ENCODE peak calls at places on chromosomes 3 and 15, in nine cellular contexts. One of them, this sample, is unnamed.
A peak's percentile ranks its signal among the peaks of the same experiment; 100 is the strongest.

GRCh38 chr3:8450618-8451017 is 51.0 kb upstream of the LMCD1 start:
- DNase-seq in SJSA1: no peak
- DNase-seq in CD4-positive, alpha-beta memory T cell: no peak
- DNase-seq in CD4-positive, CD25-positive, alpha-beta regulatory T cell: no peak
- DNase-seq in RWPE1: no peak
- DNase-seq in A673: no peak
- DNase-seq in CD4-positive, alpha-beta T cell: no peak
- DNase-seq in lower lobe of right lung: no peak
- DNase-seq in tibial nerve: no peak
- DNase-seq in this sample: no peak

GRCh38 chr15:41881925-41882688 is 11.7 kb downstream of the SPTBN5 start:
- DNase-seq in RWPE1: no peak
- DNase-seq in CD4-positive, alpha-beta T cell: no peak
- DNase-seq in A673: no peak
- DNase-seq in lower lobe of right lung: no peak
- DNase-seq in CD4-positive, CD25-positive, alpha-beta regulatory T cell: no peak
- DNase-seq in CD4-positive, alpha-beta memory T cell: no peak
- DNase-seq in tibial nerve: no peak
- DNase-seq in SJSA1: no peak
- DNase-seq in this sample: no peak

GRCh38 chr15:87610366-87610765 is 646.2 kb downstream of the NTRK3 start:
- DNase-seq in RWPE1: no peak
- DNase-seq in tibial nerve: no peak
- DNase-seq in CD4-positive, CD25-positive, alpha-beta regulatory T cell: no peak
- DNase-seq in CD4-positive, alpha-beta memory T cell: no peak
- DNase-seq in A673: no peak
- DNase-seq in lower lobe of right lung: no peak
- DNase-seq in CD4-positive, alpha-beta T cell: no peak
- DNase-seq in SJSA1: no peak
- DNase-seq in this sample: no peak

GRCh38 chr3:57661404-57661803 is 31.5 kb downstream of the DENND6A start:
- DNase-seq in CD4-positive, CD25-positive, alpha-beta regulatory T cell: no peak
- DNase-seq in RWPE1: no peak
- DNase-seq in A673: no peak
- DNase-seq in CD4-positive, alpha-beta memory T cell: no peak
- DNase-seq in SJSA1: no peak
- DNase-seq in CD4-positive, alpha-beta T cell: no peak
- DNase-seq in lower lobe of right lung: no peak
- DNase-seq in tibial nerve: no peak
- DNase-seq in this sample: no peak

GRCh38 chr15:73305331-73306211 is 63.2 kb downstream of the HCN4 start:
- DNase-seq in CD4-positive, CD25-positive, alpha-beta regulatory T cell: peak; percentile 65
- DNase-seq in CD4-positive, alpha-beta memory T cell: no peak
- DNase-seq in SJSA1: peak; percentile 29
- DNase-seq in CD4-positive, alpha-beta T cell: no peak
- DNase-seq in lower lobe of right lung: no peak
- DNase-seq in RWPE1: peak; percentile 74
- DNase-seq in tibial nerve: no peak
- DNase-seq in A673: peak; percentile 71
- DNase-seq in this sample: peak; percentile 30

GRCh38 chr3:173732237-173732636 is 334.7 kb downstream of the NLGN1 start:
- DNase-seq in CD4-positive, alpha-beta memory T cell: no peak
- DNase-seq in CD4-positive, CD25-positive, alpha-beta regulatory T cell: no peak
- DNase-seq in A673: no peak
- DNase-seq in CD4-positive, alpha-beta T cell: no peak
- DNase-seq in lower lobe of right lung: no peak
- DNase-seq in tibial nerve: no peak
- DNase-seq in RWPE1: no peak
- DNase-seq in SJSA1: no peak
- DNase-seq in this sample: no peak

GRCh38 chr3:60160792-60161175 is 1090.5 kb downstream of the FHIT start:
- DNase-seq in A673: no peak
- DNase-seq in CD4-positive, alpha-beta memory T cell: no peak
- DNase-seq in RWPE1: no peak
- DNase-seq in CD4-positive, CD25-positive, alpha-beta regulatory T cell: no peak
- DNase-seq in lower lobe of right lung: no peak
- DNase-seq in SJSA1: no peak
- DNase-seq in CD4-positive, alpha-beta T cell: no peak
- DNase-seq in tibial nerve: no peak
- DNase-seq in this sample: no peak

GRCh38 chr15:72197460-72198409 is at the start of gene GRAMD2A:
- DNase-seq in CD4-positive, CD25-positive, alpha-beta regulatory T cell: no peak
- DNase-seq in tibial nerve: no peak
- DNase-seq in SJSA1: peak; percentile 20
- DNase-seq in CD4-positive, alpha-beta T cell: no peak
- DNase-seq in A673: peak; percentile 46
- DNase-seq in RWPE1: peak; percentile 96
- DNase-seq in lower lobe of right lung: peak; percentile 72
- DNase-seq in CD4-positive, alpha-beta memory T cell: no peak
- DNase-seq in this sample: no peak

GRCh38 chr15:71278989-71279756 is 163.9 kb downstream of the THSD4 start:
- DNase-seq in CD4-positive, alpha-beta memory T cell: no peak
- DNase-seq in tibial nerve: peak; percentile 91
- DNase-seq in SJSA1: no peak
- DNase-seq in A673: peak; percentile 82
- DNase-seq in RWPE1: peak; percentile 84
- DNase-seq in CD4-positive, alpha-beta T cell: no peak
- DNase-seq in CD4-positive, CD25-positive, alpha-beta regulatory T cell: no peak
- DNase-seq in lower lobe of right lung: peak; percentile 55
- DNase-seq in this sample: no peak

GRCh38 chr15:90607361-90607760 is 77.6 kb downstream of the CRTC3 start:
- DNase-seq in RWPE1: no peak
- DNase-seq in tibial nerve: no peak
- DNase-seq in CD4-positive, alpha-beta T cell: no peak
- DNase-seq in SJSA1: no peak
- DNase-seq in CD4-positive, alpha-beta memory T cell: no peak
- DNase-seq in CD4-positive, CD25-positive, alpha-beta regulatory T cell: no peak
- DNase-seq in A673: no peak
- DNase-seq in lower lobe of right lung: no peak
- DNase-seq in this sample: no peak

GRCh38 chr3:138941259-138941885 is 5.6 kb downstream of the FOXL2 start:
- DNase-seq in CD4-positive, alpha-beta T cell: no peak
- DNase-seq in tibial nerve: no peak
- DNase-seq in SJSA1: peak; percentile 24
- DNase-seq in lower lobe of right lung: no peak
- DNase-seq in A673: peak; percentile 65
- DNase-seq in CD4-positive, alpha-beta memory T cell: no peak
- DNase-seq in CD4-positive, CD25-positive, alpha-beta regulatory T cell: peak; percentile 42
- DNase-seq in RWPE1: no peak
- DNase-seq in this sample: no peak

GRCh38 chr3:114213262-114213668 is 24.1 kb downstream of the ZNF80 start:
- DNase-seq in CD4-positive, alpha-beta memory T cell: no peak
- DNase-seq in RWPE1: no peak
- DNase-seq in CD4-positive, alpha-beta T cell: no peak
- DNase-seq in SJSA1: peak; percentile 1
- DNase-seq in A673: no peak
- DNase-seq in tibial nerve: no peak
- DNase-seq in CD4-positive, CD25-positive, alpha-beta regulatory T cell: no peak
- DNase-seq in lower lobe of right lung: no peak
- DNase-seq in this sample: no peak

GRCh38 chr15:32898414-32898813 is 180.6 kb downstream of the GREM1 start:
- DNase-seq in CD4-positive, alpha-beta memory T cell: no peak
- DNase-seq in lower lobe of right lung: no peak
- DNase-seq in A673: no peak
- DNase-seq in SJSA1: no peak
- DNase-seq in CD4-positive, CD25-positive, alpha-beta regulatory T cell: no peak
- DNase-seq in RWPE1: no peak
- DNase-seq in CD4-positive, alpha-beta T cell: no peak
- DNase-seq in tibial nerve: no peak
- DNase-seq in this sample: no peak

GRCh38 chr15:63056843-63057242 is 14.3 kb downstream of the TPM1 start:
- DNase-seq in A673: no peak
- DNase-seq in lower lobe of right lung: no peak
- DNase-seq in SJSA1: peak; percentile 16
- DNase-seq in RWPE1: no peak
- DNase-seq in CD4-positive, alpha-beta memory T cell: no peak
- DNase-seq in CD4-positive, CD25-positive, alpha-beta regulatory T cell: no peak
- DNase-seq in tibial nerve: no peak
- DNase-seq in CD4-positive, alpha-beta T cell: no peak
- DNase-seq in this sample: no peak

GRCh38 chr15:96274698-96275097 is 55.8 kb upstream of the NR2F2 start:
- DNase-seq in SJSA1: peak; percentile 71
- DNase-seq in CD4-positive, alpha-beta T cell: no peak
- DNase-seq in tibial nerve: no peak
- DNase-seq in CD4-positive, CD25-positive, alpha-beta regulatory T cell: no peak
- DNase-seq in RWPE1: peak; percentile 24
- DNase-seq in lower lobe of right lung: no peak
- DNase-seq in CD4-positive, alpha-beta memory T cell: no peak
- DNase-seq in A673: no peak
- DNase-seq in this sample: no peak

GRCh38 chr3:174276826-174277225 is 582.3 kb upstream of the NAALADL2 start:
- DNase-seq in CD4-positive, alpha-beta T cell: no peak
- DNase-seq in SJSA1: no peak
- DNase-seq in A673: no peak
- DNase-seq in RWPE1: no peak
- DNase-seq in CD4-positive, CD25-positive, alpha-beta regulatory T cell: no peak
- DNase-seq in CD4-positive, alpha-beta memory T cell: no peak
- DNase-seq in lower lobe of right lung: no peak
- DNase-seq in tibial nerve: no peak
- DNase-seq in this sample: no peak

GRCh38 chr3:186189492-186189891 is 80.6 kb upstream of the ETV5 start:
- DNase-seq in A673: no peak
- DNase-seq in RWPE1: no peak
- DNase-seq in CD4-positive, CD25-positive, alpha-beta regulatory T cell: no peak
- DNase-seq in lower lobe of right lung: no peak
- DNase-seq in CD4-positive, alpha-beta memory T cell: no peak
- DNase-seq in CD4-positive, alpha-beta T cell: no peak
- DNase-seq in SJSA1: no peak
- DNase-seq in tibial nerve: no peak
- DNase-seq in this sample: no peak

GRCh38 chr15:73346735-73347312 is 21.9 kb downstream of the HCN4 start:
- DNase-seq in lower lobe of right lung: peak; percentile 76
- DNase-seq in CD4-positive, alpha-beta T cell: peak; percentile 46
- DNase-seq in CD4-positive, alpha-beta memory T cell: peak; percentile 58
- DNase-seq in tibial nerve: peak; percentile 32
- DNase-seq in CD4-positive, CD25-positive, alpha-beta regulatory T cell: peak; percentile 60
- DNase-seq in RWPE1: peak; percentile 73
- DNase-seq in A673: peak; percentile 49
- DNase-seq in SJSA1: no peak
- DNase-seq in this sample: no peak

GRCh38 chr3:16441306-16441898 is 72.1 kb downstream of the RFTN1 start:
- DNase-seq in tibial nerve: no peak
- DNase-seq in RWPE1: no peak
- DNase-seq in CD4-positive, alpha-beta T cell: no peak
- DNase-seq in A673: no peak
- DNase-seq in SJSA1: peak; percentile 72
- DNase-seq in CD4-positive, alpha-beta memory T cell: no peak
- DNase-seq in CD4-positive, CD25-positive, alpha-beta regulatory T cell: no peak
- DNase-seq in lower lobe of right lung: no peak
- DNase-seq in this sample: no peak
- H3K27ac ChIP-seq in tibial nerve: peak overlapping the region; percentile 46
- H3K27ac ChIP-seq in RWPE1: no peak overlapping the region
- H3K27ac ChIP-seq in CD4-positive, alpha-beta T cell: no peak overlapping the region
- H3K27ac ChIP-seq in A673: no peak overlapping the region
- H3K27ac ChIP-seq in SJSA1: peak overlapping the region; percentile 80
- H3K27ac ChIP-seq in CD4-positive, alpha-beta memory T cell: no peak overlapping the region
- H3K27ac ChIP-seq in CD4-positive, CD25-positive, alpha-beta regulatory T cell: no peak overlapping the region
- H3K27ac ChIP-seq in lower lobe of right lung: peak overlapping the region; percentile 28
- H3K27ac ChIP-seq in this sample: no peak overlapping the region

GRCh38 chr3:55955891-55956477 is 468.9 kb upstream of the WNT5A start:
- DNase-seq in SJSA1: peak; percentile 34
- DNase-seq in CD4-positive, alpha-beta T cell: no peak
- DNase-seq in CD4-positive, alpha-beta memory T cell: no peak
- DNase-seq in CD4-positive, CD25-positive, alpha-beta regulatory T cell: no peak
- DNase-seq in tibial nerve: no peak
- DNase-seq in lower lobe of right lung: no peak
- DNase-seq in RWPE1: no peak
- DNase-seq in A673: no peak
- DNase-seq in this sample: no peak
- H3K27ac ChIP-seq in SJSA1: no peak overlapping the region
- H3K27ac ChIP-seq in CD4-positive, alpha-beta T cell: no peak overlapping the region
- H3K27ac ChIP-seq in CD4-positive, alpha-beta memory T cell: no peak overlapping the region
- H3K27ac ChIP-seq in CD4-positive, CD25-positive, alpha-beta regulatory T cell: no peak overlapping the region
- H3K27ac ChIP-seq in tibial nerve: no peak overlapping the region
- H3K27ac ChIP-seq in lower lobe of right lung: no peak overlapping the region
- H3K27ac ChIP-seq in RWPE1: no peak overlapping the region
- H3K27ac ChIP-seq in A673: no peak overlapping the region
- H3K27ac ChIP-seq in this sample: no peak overlapping the region

GRCh38 chr15:89118481-89118989 is 30.3 kb downstream of the ABHD2 start:
- DNase-seq in CD4-positive, alpha-beta T cell: no peak
- DNase-seq in CD4-positive, alpha-beta memory T cell: no peak
- DNase-seq in RWPE1: no peak
- DNase-seq in A673: no peak
- DNase-seq in lower lobe of right lung: no peak
- DNase-seq in CD4-positive, CD25-positive, alpha-beta regulatory T cell: no peak
- DNase-seq in tibial nerve: no peak
- DNase-seq in SJSA1: no peak
- DNase-seq in this sample: no peak

GRCh38 chr15:89117790-89118189 is 29.5 kb downstream of the ABHD2 start:
- DNase-seq in tibial nerve: no peak
- DNase-seq in CD4-positive, alpha-beta memory T cell: no peak
- DNase-seq in lower lobe of right lung: no peak
- DNase-seq in A673: no peak
- DNase-seq in CD4-positive, CD25-positive, alpha-beta regulatory T cell: no peak
- DNase-seq in RWPE1: no peak
- DNase-seq in SJSA1: no peak
- DNase-seq in CD4-positive, alpha-beta T cell: no peak
- DNase-seq in this sample: no peak

GRCh38 chr15:89114974-89115373 is 26.7 kb downstream of the ABHD2 start:
- DNase-seq in CD4-positive, alpha-beta T cell: no peak
- DNase-seq in A673: no peak
- DNase-seq in CD4-positive, CD25-positive, alpha-beta regulatory T cell: no peak
- DNase-seq in tibial nerve: peak; percentile 73
- DNase-seq in RWPE1: no peak
- DNase-seq in SJSA1: no peak
- DNase-seq in lower lobe of right lung: no peak
- DNase-seq in CD4-positive, alpha-beta memory T cell: no peak
- DNase-seq in this sample: no peak

GRCh38 chr15:89115547-89115946 is 27.3 kb downstream of the ABHD2 start:
- DNase-seq in lower lobe of right lung: no peak
- DNase-seq in SJSA1: no peak
- DNase-seq in A673: no peak
- DNase-seq in CD4-positive, alpha-beta memory T cell: no peak
- DNase-seq in CD4-positive, alpha-beta T cell: no peak
- DNase-seq in CD4-positive, CD25-positive, alpha-beta regulatory T cell: no peak
- DNase-seq in RWPE1: no peak
- DNase-seq in tibial nerve: no peak
- DNase-seq in this sample: no peak

GRCh38 chr15:89116404-89116803 is 28.1 kb downstream of the ABHD2 start:
- DNase-seq in RWPE1: no peak
- DNase-seq in CD4-positive, alpha-beta memory T cell: no peak
- DNase-seq in tibial nerve: no peak
- DNase-seq in CD4-positive, alpha-beta T cell: no peak
- DNase-seq in lower lobe of right lung: no peak
- DNase-seq in CD4-positive, CD25-positive, alpha-beta regulatory T cell: no peak
- DNase-seq in A673: no peak
- DNase-seq in SJSA1: no peak
- DNase-seq in this sample: no peak
- H3K27ac ChIP-seq in RWPE1: no peak overlapping the region
- H3K27ac ChIP-seq in CD4-positive, alpha-beta memory T cell: no peak overlapping the region
- H3K27ac ChIP-seq in tibial nerve: peak overlapping the region; percentile 85
- H3K27ac ChIP-seq in CD4-positive, alpha-beta T cell: no peak overlapping the region
- H3K27ac ChIP-seq in lower lobe of right lung: peak overlapping the region; percentile 71
- H3K27ac ChIP-seq in CD4-positive, CD25-positive, alpha-beta regulatory T cell: no peak overlapping the region
- H3K27ac ChIP-seq in A673: no peak overlapping the region
- H3K27ac ChIP-seq in SJSA1: no peak overlapping the region
- H3K27ac ChIP-seq in this sample: peak overlapping the region; percentile 49

DNA sequence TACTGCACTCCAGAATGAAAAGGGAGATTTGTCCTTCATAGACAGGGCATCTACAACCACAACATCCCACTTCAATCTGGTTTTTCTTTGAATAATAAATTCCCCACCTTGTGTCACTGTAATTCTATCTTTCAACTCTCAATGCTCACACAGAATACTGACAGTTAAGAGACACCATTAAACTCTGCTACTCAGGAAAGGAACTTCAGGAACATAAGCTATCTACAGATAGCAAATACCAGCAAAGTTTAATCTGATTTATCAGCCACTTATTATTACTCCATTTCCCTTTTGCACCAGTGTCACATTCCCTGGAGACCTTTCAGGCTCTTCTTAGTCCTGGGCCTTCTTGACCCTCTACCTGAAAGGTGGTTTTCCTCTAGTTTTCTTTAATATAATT is 152.0 kb upstream of the LPP start:
- DNase-seq in lower lobe of right lung: no peak
- DNase-seq in RWPE1: no peak
- DNase-seq in CD4-positive, alpha-beta T cell: no peak
- DNase-seq in tibial nerve: no peak
- DNase-seq in CD4-positive, alpha-beta memory T cell: no peak
- DNase-seq in SJSA1: no peak
- DNase-seq in A673: no peak
- DNase-seq in CD4-positive, CD25-positive, alpha-beta regulatory T cell: no peak
- DNase-seq in this sample: no peak
- H3K27ac ChIP-seq in lower lobe of right lung: no peak overlapping the region
- H3K27ac ChIP-seq in RWPE1: no peak overlapping the region
- H3K27ac ChIP-seq in CD4-positive, alpha-beta T cell: no peak overlapping the region
- H3K27ac ChIP-seq in tibial nerve: no peak overlapping the region
- H3K27ac ChIP-seq in CD4-positive, alpha-beta memory T cell: no peak overlapping the region
- H3K27ac ChIP-seq in SJSA1: no peak overlapping the region
- H3K27ac ChIP-seq in A673: no peak overlapping the region
- H3K27ac ChIP-seq in CD4-positive, CD25-positive, alpha-beta regulatory T cell: no peak overlapping the region
- H3K27ac ChIP-seq in this sample: no peak overlapping the region

This sample was measured in substantia nigra.